ENCODE peak calls at places on chromosomes 4 and X, in four cellular contexts. L is HepG2, R is H1, M is GM12878. E is an unnamed sample.
A peak's percentile ranks its signal among the peaks of the same experiment; 100 is the strongest.

GRCh38 chr4:41815478-41815877 is 67.0 kb upstream of the PHOX2B start:
- DNase-seq in M (no peak), L (no peak), R (no peak), E (no peak)

GRCh38 chr4:100258675-100259074 is 68.4 kb upstream of the DDIT4L start:
- DNase-seq in M (no peak), R (no peak), L (no peak), E (no peak)

GRCh38 chrX:125757794-125758564 is 408.1 kb downstream of the DCAF12L2 start:
- DNase-seq in R (no peak), M (no peak), L (no peak), E (no peak)

GRCh38 chrX:9147631-9148189 is 113.8 kb upstream of the FAM9B start:
- DNase-seq in L (no peak), R (peak; percentile 61), M (no peak), E (peak; percentile 82)

GRCh38 chrX:77788050-77788449 is 2.0 kb upstream of the ATRX start:
- DNase-seq in L (peak; percentile 86), R (no peak), M (no peak), E (no peak)

GRCh38 chr4:105709081-105709450 is 482 bp downstream of the GSTCD start:
- DNase-seq in L (peak; percentile 10), R (no peak), M (no peak), E (peak; percentile 2)

GRCh38 chr4:76803522-76803921 is 94.4 kb downstream of the SOWAHB start:
- DNase-seq in R (no peak), M (no peak), L (no peak), E (no peak)

GRCh38 chr4:40515037-40515397 is 114.6 kb downstream of the RBM47 start:
- DNase-seq in L (no peak), M (no peak), R (no peak), E (no peak)

GRCh38 chr4:38857354-38858096 is 908 bp upstream of the TLR6 start:
- DNase-seq in L (no peak), R (no peak), M (peak; percentile 82), E (no peak)

GRCh38 chr4:83386931-83387897 is 52.6 kb upstream of the HPSE start:
- DNase-seq in M (no peak), L (no peak), R (no peak), E (no peak)

GRCh38 chrX:63855896-63856295 is 70.9 kb upstream of the ARHGEF9 start:
- DNase-seq in M (no peak), L (no peak), R (no peak), E (no peak)

GRCh38 chr4:44210750-44211149 is 237.9 kb downstream of the KCTD8 start:
- DNase-seq in R (no peak), L (no peak), M (no peak), E (no peak)

GRCh38 chrX:109840585-109840984 is 107.5 kb upstream of the ACSL4 start:
- DNase-seq in M (no peak), R (no peak), L (peak; percentile 17), E (no peak)

GRCh38 chrX:1452497-1453389 is at the start of gene ASMTL:
- DNase-seq in L (peak; percentile 93), R (peak; percentile 100), M (peak; percentile 91), E (peak; percentile 96)

GRCh38 chr4:21768349-21769310 is 179.9 kb downstream of the KCNIP4 start:
- DNase-seq in M (no peak), L (peak; percentile 28), R (no peak), E (peak; percentile 43)

GRCh38 chr4:26360273-26360672 is 39.5 kb downstream of the RBPJ start:
- DNase-seq in R (no peak), L (no peak), M (no peak), E (no peak)

GRCh38 chr4:4424499-4425115 is 37.7 kb downstream of the NSG1 start:
- DNase-seq in R (no peak), M (no peak), L (no peak), E (no peak)
- TF ChIP-seq YY1 in R (no peak), M (no peak), L (no peak), E (no peak)

GRCh38 chr4:6987566-6987920 is 55.6 kb upstream of the TADA2B start:
- DNase-seq in R (no peak), M (no peak), L (no peak), E (no peak)

GRCh38 chr4:6990661-6991060 is 52.5 kb upstream of the TADA2B start:
- DNase-seq in M (no peak), R (no peak), L (no peak), E (no peak)

GRCh38 chr4:6988016-6988715 is 55.0 kb upstream of the TADA2B start:
- DNase-seq in L (no peak), M (no peak), R (no peak), E (no peak)

GRCh38 chr4:6991249-6991648 is 51.9 kb upstream of the TADA2B start:
- DNase-seq in M (no peak), L (no peak), R (no peak), E (no peak)

DNA sequence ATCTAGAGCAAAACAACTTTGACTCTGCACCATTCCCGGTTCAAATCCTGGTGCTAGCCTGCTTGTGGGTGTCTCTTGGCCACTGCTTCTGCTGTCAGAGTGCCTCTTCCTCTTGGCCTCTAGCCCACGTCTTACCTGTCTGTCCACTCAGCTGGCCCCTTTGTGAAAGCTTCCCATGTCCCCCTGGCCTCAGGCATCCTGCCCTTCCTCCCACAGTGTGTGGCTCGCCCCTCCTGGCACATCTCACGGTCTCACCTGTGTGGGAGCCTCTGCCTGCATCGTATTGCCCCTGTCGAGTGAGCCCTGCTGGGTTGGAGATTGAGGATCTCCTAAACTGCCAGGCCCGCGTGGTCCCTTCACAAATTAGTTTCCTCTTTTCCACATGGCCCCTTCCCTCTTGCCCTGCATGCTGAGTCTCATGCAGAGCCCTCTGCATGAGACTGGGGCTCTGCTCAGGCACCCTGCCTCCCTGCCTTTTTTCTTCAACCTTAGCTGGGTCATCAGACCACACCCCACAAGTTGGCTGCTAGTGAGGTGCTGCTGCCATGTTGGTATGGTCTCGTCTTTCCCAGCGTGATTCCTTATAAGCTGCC is 53.7 kb upstream of the TADA2B start:
- DNase-seq in L (no peak), M (no peak), R (no peak), E (no peak)
- TF ChIP-seq ZNF274 in L (no peak), M (no peak), R (no peak), E (no peak)

GRCh38 chr4:84582988-84583870 is at the start of gene CDS1:
- DNase-seq in M (no peak), L (no peak), R (no peak), E (no peak)

GRCh38 chr4:84582302-84582987 is 482 bp upstream of the CDS1 start:
- DNase-seq in M (no peak), L (peak; percentile 61), R (peak; percentile 84), E (peak; percentile 88)

GRCh38 chr4:84573738-84574720 is 8.9 kb upstream of the CDS1 start:
- DNase-seq in M (no peak), R (no peak), L (no peak), E (no peak)

GRCh38 chr4:84579410-84579791 is 3.5 kb upstream of the CDS1 start:
- DNase-seq in M (no peak), R (no peak), L (no peak), E (no peak)

DNA sequence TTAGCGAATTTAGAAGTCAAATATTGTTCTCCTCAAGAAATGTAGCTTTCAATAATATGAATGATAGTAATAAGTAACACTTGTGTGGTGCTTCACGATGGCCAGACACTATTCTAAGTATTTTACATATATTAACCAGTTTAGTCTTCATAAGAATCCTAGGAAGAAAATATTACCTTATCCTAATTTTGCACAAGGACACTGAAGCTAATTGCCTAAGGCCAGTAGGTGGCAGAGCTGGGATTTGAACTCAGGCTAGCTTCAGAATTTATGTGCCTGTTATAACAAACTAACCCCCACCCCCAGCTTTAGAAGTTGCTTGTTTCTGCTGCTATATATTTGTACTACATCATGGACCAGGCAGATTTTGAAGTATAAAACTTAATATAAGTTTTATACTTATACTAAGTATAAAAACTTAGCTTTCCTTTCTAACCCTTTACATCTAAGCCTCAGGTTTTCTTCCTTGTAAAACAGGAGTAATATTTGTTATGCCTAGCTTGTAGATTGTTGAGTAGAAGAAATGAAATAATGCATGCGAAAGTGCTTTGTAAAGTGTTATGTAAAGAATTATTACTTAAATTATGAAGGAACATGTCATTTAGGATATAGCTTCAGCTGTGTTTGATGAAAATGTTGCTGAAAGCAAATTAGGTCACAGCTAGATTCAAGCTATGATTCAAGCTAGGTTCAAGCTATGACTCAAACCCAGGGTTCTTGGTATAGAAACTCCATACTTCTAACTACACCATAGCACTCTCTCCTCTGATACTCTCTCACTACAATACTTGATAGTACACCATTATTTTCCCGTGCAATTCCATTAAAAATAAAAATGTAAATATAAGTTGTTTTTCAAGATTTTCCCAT is 4.2 kb upstream of the CDS1 start:
- DNase-seq in M (no peak), L (peak; percentile 39), R (no peak), E (no peak)
- TF ChIP-seq SUZ12 in M (no peak), L (no peak), R (no peak), E (no peak)

GRCh38 chr4:73523126-73523525 is 41.6 kb downstream of the AFM start:
- DNase-seq in L (peak; percentile 12), M (no peak), R (no peak), E (no peak)

GRCh38 chr4:73518340-73518739 is 36.8 kb downstream of the AFM start:
- DNase-seq in M (no peak), L (peak; percentile 30), R (no peak), E (no peak)

GRCh38 chr4:73525611-73526010 is 44.1 kb downstream of the AFM start:
- DNase-seq in R (no peak), L (no peak), M (no peak), E (no peak)

GRCh38 chr4:73520821-73521220 is 39.3 kb downstream of the AFM start:
- DNase-seq in L (no peak), R (peak; percentile 1), M (no peak), E (peak; percentile 66)
- TF ChIP-seq YY1 in L (no peak), R (peak; percentile 86), M (no peak), E (no peak)